ENCODE peak calls at places on chromosome 9, in six cellular contexts. T is fibroblast of lung, K is GM23248, H is upper lobe of right lung, S is GM23338, I is gastrocnemius medialis. F is an unnamed sample.

GRCh38 chr9:92616199-92617129 is 53.5 kb downstream of the IPPK start:
- DNase-seq in T (peak; percentile 32), K (peak; percentile 40), H (no peak), S (no peak), I (no peak), F (peak; percentile 53)

GRCh38 chr9:122374885-122375420 is 4.1 kb downstream of the PTGS1 start:
- DNase-seq in T (peak; percentile 61), K (peak; percentile 83), H (peak; percentile 73), S (peak; percentile 52), I (peak; percentile 40), F (no peak)

GRCh38 chr9:22158983-22159382 is 149.9 kb upstream of the CDKN2B start:
- DNase-seq in T (peak; percentile 86), K (peak; percentile 65), H (peak; percentile 86), S (no peak), I (peak; percentile 33), F (no peak)

GRCh38 chr9:116450378-116451139 is 236.5 kb upstream of the TRIM32 start:
- DNase-seq in T (peak; percentile 94), K (peak; percentile 50), H (peak; percentile 59), S (no peak), I (no peak), F (no peak)

GRCh38 chr9:72557549-72557948 is 36.1 kb downstream of the TMC1 start:
- DNase-seq in T (peak; percentile 94), K (peak; percentile 96), H (no peak), S (peak; percentile 2), I (no peak), F (no peak)

GRCh38 chr9:82255533-82255932 is 267.0 kb downstream of the SPATA31D1 start:
- DNase-seq in T (no peak), K (no peak), H (no peak), S (no peak), I (no peak), F (no peak)

GRCh38 chr9:899440-900184 is 58.1 kb downstream of the DMRT1 start:
- DNase-seq in T (no peak), K (no peak), H (no peak), S (peak; percentile 63), I (no peak), F (no peak)

GRCh38 chr9:22175972-22176545 is 167.0 kb upstream of the CDKN2B start:
- DNase-seq in T (no peak), K (no peak), H (no peak), S (no peak), I (no peak), F (no peak)

GRCh38 chr9:76472925-76473324 is 13.9 kb downstream of the GCNT1 start:
- DNase-seq in T (peak; percentile 25), K (no peak), H (no peak), S (peak; percentile 32), I (no peak), F (no peak)

GRCh38 chr9:78253285-78253684 is 17.4 kb downstream of the CEP78 start:
- DNase-seq in T (no peak), K (no peak), H (no peak), S (no peak), I (no peak), F (no peak)

GRCh38 chr9:74284596-74284995 is 212.5 kb upstream of the RORB start:
- DNase-seq in T (peak; percentile 2), K (no peak), H (no peak), S (no peak), I (no peak), F (no peak)

GRCh38 chr9:27572566-27572917 is 739 bp downstream of the C9orf72 start:
- DNase-seq in T (peak; percentile 44), K (peak; percentile 74), H (no peak), S (peak; percentile 63), I (peak; percentile 46), F (no peak)

GRCh38 chr9:87193925-87194380 is 246.6 kb upstream of the GAS1 start:
- DNase-seq in T (peak; percentile 93), K (peak; percentile 89), H (no peak), S (peak; percentile 33), I (no peak), F (no peak)

GRCh38 chr9:3397726-3398125 is 128.1 kb downstream of the RFX3 start:
- DNase-seq in T (no peak), K (no peak), H (no peak), S (no peak), I (no peak), F (no peak)

GRCh38 chr9:113523421-113524141 is 60.1 kb downstream of the RGS3 start:
- DNase-seq in T (peak; percentile 12), K (peak; percentile 38), H (peak; percentile 78), S (no peak), I (peak; percentile 28), F (no peak)

GRCh38 chr9:111957856-111958631 is 61.4 kb downstream of the UGCG start:
- DNase-seq in T (peak; percentile 99), K (peak; percentile 97), H (no peak), S (no peak), I (no peak), F (no peak)

GRCh38 chr9:76451234-76451633 is 7.7 kb upstream of the GCNT1 start:
- DNase-seq in T (peak; percentile 92), K (peak; percentile 96), H (no peak), S (no peak), I (no peak), F (no peak)

GRCh38 chr9:128863647-128864046 is 18.1 kb downstream of the KYAT1 start:
- DNase-seq in T (peak; percentile 18), K (peak; percentile 62), H (peak; percentile 92), S (peak; percentile 95), I (peak; percentile 32), F (no peak)

GRCh38 chr9:33690156-33690908 is 105.0 kb upstream of the PRSS3 start:
- DNase-seq in T (no peak), K (no peak), H (no peak), S (no peak), I (no peak), F (no peak)

GRCh38 chr9:97307091-97307490 is 368 bp upstream of the CCDC180 start:
- DNase-seq in T (peak; percentile 70), K (peak; percentile 86), H (peak; percentile 85), S (peak; percentile 99), I (peak; percentile 22), F (no peak)

GRCh38 chr9:110455860-110456259 is 118.2 kb upstream of the TXNDC8 start:
- DNase-seq in T (no peak), K (no peak), H (no peak), S (no peak), I (no peak), F (no peak)

GRCh38 chr9:94140791-94141790 is 56.8 kb downstream of the PTPDC1 start:
- DNase-seq in T (peak; percentile 63), K (no peak), H (no peak), S (no peak), I (no peak), F (no peak)

GRCh38 chr9:94144394-94144793 is 60.1 kb downstream of the PTPDC1 start:
- DNase-seq in T (peak; percentile 93), K (peak; percentile 5), H (no peak), S (no peak), I (no peak), F (no peak)

GRCh38 chr9:94140418-94140780 is 56.1 kb downstream of the PTPDC1 start:
- DNase-seq in T (no peak), K (no peak), H (no peak), S (no peak), I (no peak), F (no peak)

GRCh38 chr9:94139672-94140417 is 55.6 kb downstream of the PTPDC1 start:
- DNase-seq in T (peak; percentile 97), K (peak; percentile 93), H (peak; percentile 80), S (no peak), I (peak; percentile 69), F (peak; percentile 92)

GRCh38 chr9:94142353-94142752 is 58.1 kb downstream of the PTPDC1 start:
- DNase-seq in T (no peak), K (no peak), H (no peak), S (no peak), I (no peak), F (no peak)
- H3K27ac ChIP-seq in T (no peak overlapping the region), K (no peak overlapping the region), H (peak overlapping the region; percentile 80), S (no peak overlapping the region), I (peak overlapping the region; percentile 82), F (no peak overlapping the region)

DNA sequence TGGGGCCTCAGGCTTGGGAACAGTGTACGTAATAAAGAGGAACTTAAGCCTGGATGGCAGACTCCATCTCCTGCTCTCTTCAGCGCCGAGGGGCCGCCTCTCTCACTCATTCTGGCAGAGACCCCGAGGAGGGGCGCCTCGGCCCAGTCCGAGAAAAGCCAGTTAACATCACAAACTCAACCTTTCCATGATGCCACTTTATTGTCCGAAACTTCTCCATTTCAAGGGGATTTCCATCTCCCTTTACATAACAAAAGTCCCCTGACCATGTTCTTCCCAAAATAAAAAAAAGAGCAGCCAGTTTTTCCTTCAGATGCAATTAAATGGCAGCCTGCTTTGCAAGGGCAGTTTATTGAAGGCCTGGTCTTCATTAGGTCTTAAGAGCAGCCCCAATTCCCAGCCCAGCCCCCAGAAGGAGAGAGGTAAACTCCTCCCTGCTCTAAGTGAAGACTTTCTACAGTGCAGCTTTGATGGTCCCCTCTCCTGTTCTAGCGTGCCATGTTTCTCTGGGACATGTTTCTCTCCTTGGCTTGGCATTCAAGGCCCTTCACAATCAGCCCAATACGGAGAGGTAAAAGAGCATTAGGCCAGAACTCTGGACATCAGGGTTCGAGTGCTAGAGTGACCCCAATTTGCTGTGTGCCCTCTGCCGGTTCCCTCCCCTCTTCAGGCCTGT is 19.5 kb upstream of the RAB14 start:
- DNase-seq in T (no peak), K (no peak), H (no peak), S (peak; percentile 79), I (no peak), F (no peak)
- H3K4me3 ChIP-seq in T (no peak overlapping the region), K (no peak overlapping the region), H (no peak overlapping the region), S (peak overlapping the region; percentile 9), I (no peak overlapping the region), F (no peak overlapping the region)

DNA sequence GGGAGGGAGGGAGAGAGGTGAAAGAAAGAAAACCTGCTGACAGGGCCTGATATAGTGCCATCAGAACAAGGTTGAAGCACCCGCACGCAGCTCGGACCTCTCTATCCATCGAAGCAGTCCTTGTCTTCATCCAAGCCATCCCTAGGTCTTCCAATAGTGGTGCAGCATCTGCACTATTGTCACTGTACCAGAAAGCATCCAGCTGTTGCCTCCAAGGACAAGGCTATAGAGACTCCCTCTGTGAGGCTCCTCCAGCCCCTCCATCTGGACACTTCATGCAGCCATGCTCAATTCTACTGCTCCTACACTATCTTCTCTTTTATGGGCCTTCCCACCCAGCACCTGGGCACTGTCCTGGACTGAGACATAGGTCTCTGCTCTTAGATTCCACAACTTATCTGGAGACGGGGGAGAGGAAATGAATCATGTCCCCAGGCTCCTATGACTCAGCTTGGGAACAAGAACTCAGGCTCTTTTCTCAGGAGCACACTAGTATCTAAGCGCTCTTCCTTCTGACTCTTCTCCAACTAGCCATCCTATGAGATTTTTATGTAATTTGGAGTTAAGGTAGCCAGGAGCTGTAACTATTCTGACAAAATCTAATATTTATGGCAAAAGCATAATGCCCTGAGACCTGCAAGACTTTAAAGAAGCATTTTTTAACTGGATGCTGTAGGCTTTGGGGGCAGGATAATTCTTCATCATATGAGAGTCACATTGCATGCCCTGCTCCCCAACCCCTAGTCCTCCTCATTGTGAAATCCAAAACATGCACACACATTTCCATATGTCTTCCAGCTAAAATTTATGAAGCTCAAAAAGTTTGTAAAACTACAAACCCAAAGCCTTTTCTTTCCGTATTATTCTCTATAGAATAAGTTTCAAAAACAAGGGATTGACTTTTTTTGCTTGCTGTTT is 446.8 kb downstream of the CCDC171 start:
- DNase-seq in T (peak; percentile 97), K (peak; percentile 95), H (no peak), S (no peak), I (no peak), F (no peak)
- H3K27ac ChIP-seq in T (peak overlapping the region; percentile 11), K (peak overlapping the region; percentile 88), H (no peak overlapping the region), S (no peak overlapping the region), I (no peak overlapping the region), F (no peak overlapping the region)

DNA sequence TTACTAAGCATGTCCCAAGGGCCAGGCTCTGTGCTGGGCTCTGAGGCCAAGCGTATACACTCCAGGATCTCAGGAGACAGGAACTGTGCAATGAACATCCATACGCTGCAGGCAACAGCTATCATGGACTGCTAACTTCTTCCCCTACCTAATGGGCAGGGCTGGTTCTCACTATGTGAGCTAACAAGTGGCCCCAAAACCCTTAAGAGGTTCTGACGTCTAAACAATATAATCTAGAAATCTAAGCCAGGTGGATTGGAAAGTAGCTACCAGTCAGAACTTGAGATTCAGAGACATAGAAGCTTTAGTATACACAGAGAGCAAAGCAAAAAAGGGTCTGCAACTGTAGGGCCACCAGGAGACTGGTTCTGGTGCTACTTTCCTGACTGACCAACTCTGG is 27.6 kb downstream of the ABCA1 start:
- DNase-seq in T (no peak), K (no peak), H (no peak), S (no peak), I (no peak), F (no peak)
- H3K4me3 ChIP-seq in T (no peak overlapping the region), K (no peak overlapping the region), H (no peak overlapping the region), S (no peak overlapping the region), I (no peak overlapping the region), F (no peak overlapping the region)

F was measured in coronary artery.